ENCODE peak calls at places on chromosomes 1 and 21, in ten cellular contexts. A, Y, G, Q, W, U, S, O, V and R are unnamed samples.

GRCh38 chr1:79190074-79190473 is 183.5 kb upstream of the ADGRL4 start:
- DNase-seq in G (no peak), U (no peak), Y (no peak), W (no peak), A (peak), O (no peak), S (no peak), V (no peak), Q (no peak), R (peak)

GRCh38 chr1:75423616-75424015 is 187.3 kb downstream of the SLC44A5 start:
- DNase-seq in U (no peak), Y (no peak), G (no peak), A (no peak), Q (no peak), S (no peak), V (no peak), O (no peak), W (no peak), R (no peak)

GRCh38 chr1:225378880-225379279 is 49.0 kb downstream of the LBR start:
- DNase-seq in Q (peak), S (no peak), V (no peak), O (no peak), G (no peak), U (no peak), A (peak), Y (no peak), W (no peak), R (peak)

GRCh38 chr1:53893999-53894636 is at the start of gene DIO1:
- DNase-seq in Q (no peak), S (no peak), Y (no peak), V (no peak), U (no peak), A (no peak), O (no peak), G (no peak), W (no peak), R (no peak)

GRCh38 chr1:117633068-117633345 is 27.2 kb downstream of the TENT5C start:
- DNase-seq in Q (no peak), W (no peak), V (no peak), U (no peak), S (no peak), A (no peak), Y (no peak), O (no peak), G (no peak), R (no peak)

GRCh38 chr1:53377438-53377841 is 49.6 kb upstream of the LRP8 start:
- DNase-seq in S (no peak), V (no peak), Q (no peak), G (no peak), Y (no peak), U (no peak), O (no peak), W (no peak), A (no peak), R (no peak)

GRCh38 chr21:16211339-16212303 is 481.8 kb downstream of the USP25 start:
- DNase-seq in U (no peak), V (peak), O (no peak), S (no peak), Y (no peak), W (no peak), Q (peak), G (no peak), A (peak), R (peak)

GRCh38 chr21:33893917-33894316 is 21.7 kb downstream of the ATP5PO start:
- DNase-seq in O (no peak), S (no peak), Y (no peak), U (no peak), Q (no peak), A (no peak), V (no peak), W (no peak), G (no peak), R (no peak)

GRCh38 chr21:45409466-45410150 is 4.6 kb downstream of the COL18A1 start:
- DNase-seq in U (no peak), V (no peak), O (no peak), S (no peak), A (no peak), Y (no peak), Q (no peak), W (no peak), G (no peak), R (no peak)

GRCh38 chr1:75908717-75909152 is 23.5 kb downstream of the ASB17 start:
- DNase-seq in G (no peak), O (no peak), A (peak), U (no peak), Y (no peak), Q (peak), W (no peak), V (peak), S (peak), R (peak)

GRCh38 chr21:38661296-38662223 is 144.2 kb upstream of the ETS2 start:
- DNase-seq in O (no peak), A (peak), W (no peak), V (no peak), Y (no peak), Q (peak), S (no peak), G (no peak), U (no peak), R (peak)

GRCh38 chr1:222813866-222814535 is 838 bp upstream of the DISP1 start:
- DNase-seq in U (no peak), Y (no peak), S (no peak), O (no peak), V (no peak), A (peak), W (no peak), Q (peak), G (no peak), R (peak)

GRCh38 chr1:181089777-181090505 is 1.4 kb downstream of the IER5 start:
- DNase-seq in S (no peak), O (peak), A (peak), W (no peak), G (peak), Y (peak), V (peak), Q (peak), U (peak), R (peak)

GRCh38 chr1:19407494-19408096 is 77.7 kb downstream of the CAPZB start:
- DNase-seq in U (no peak), Y (no peak), V (no peak), G (no peak), A (no peak), Q (no peak), S (no peak), W (no peak), O (no peak), R (no peak)

GRCh38 chr1:165161130-165161529 is 195.4 kb downstream of the LMX1A start:
- DNase-seq in A (no peak), V (no peak), U (no peak), Y (no peak), G (no peak), Q (no peak), W (peak), O (no peak), S (no peak), R (no peak)

GRCh38 chr1:165843304-165843703 is 15.9 kb downstream of the UCK2 start:
- DNase-seq in O (no peak), W (no peak), G (no peak), U (no peak), Y (no peak), A (peak), Q (peak), S (no peak), V (no peak), R (peak)

GRCh38 chr1:172484252-172484651 is 40.4 kb upstream of the PIGC start:
- DNase-seq in W (no peak), S (no peak), G (no peak), O (no peak), Q (no peak), V (no peak), Y (no peak), U (no peak), A (no peak), R (no peak)

GRCh38 chr1:119316870-119317416 is 51.6 kb upstream of the HAO2 start:
- DNase-seq in V (no peak), Q (no peak), S (no peak), U (no peak), Y (no peak), A (no peak), W (no peak), G (no peak), O (no peak), R (no peak)

GRCh38 chr1:52365091-52365745 is 787 bp downstream of the CC2D1B start:
- DNase-seq in V (peak), G (peak), O (no peak), U (no peak), A (peak), W (peak), Q (peak), S (peak), Y (no peak), R (peak)

GRCh38 chr1:244353572-244354091 is 98.1 kb downstream of the ADSS2 start:
- DNase-seq in U (peak), W (peak), G (no peak), Q (peak), V (no peak), O (no peak), A (peak), Y (no peak), S (peak), R (peak)

GRCh38 chr1:210260087-210260486 is 27.5 kb downstream of the SERTAD4 start:
- DNase-seq in G (no peak), A (no peak), O (no peak), Q (no peak), V (no peak), S (no peak), U (no peak), W (no peak), Y (no peak), R (no peak)

GRCh38 chr1:91736999-91737615 is 148.8 kb downstream of the TGFBR3 start:
- DNase-seq in A (peak), S (peak), Q (peak), W (no peak), G (no peak), V (no peak), Y (no peak), U (no peak), O (no peak), R (peak)

GRCh38 chr1:180309338-180309737 is 79.3 kb downstream of the LHX4 start:
- DNase-seq in W (no peak), O (no peak), A (peak), Q (peak), V (no peak), G (no peak), U (no peak), S (no peak), Y (no peak), R (peak)

GRCh38 chr1:229884765-229885164 is 182.3 kb upstream of the GALNT2 start:
- DNase-seq in Y (no peak), U (no peak), O (no peak), W (no peak), Q (no peak), S (no peak), V (no peak), G (no peak), A (no peak), R (no peak)

GRCh38 chr1:167427843-167428242 is 90.5 kb downstream of the CD247 start:
- DNase-seq in W (no peak), V (no peak), Q (no peak), A (no peak), U (no peak), O (no peak), Y (no peak), G (no peak), S (no peak), R (peak)

GRCh38 chr1:234683856-234684632 is 74.1 kb upstream of the IRF2BP2 start:
- DNase-seq in S (peak), U (no peak), Q (peak), Y (no peak), G (no peak), A (peak), W (peak), V (no peak), O (no peak), R (peak)

GRCh38 chr1:59901770-59902388 is 24.7 kb downstream of the CYP2J2 start:
- DNase-seq in S (no peak), Y (no peak), Q (no peak), O (no peak), A (no peak), G (no peak), V (no peak), W (no peak), U (no peak), R (no peak)

GRCh38 chr1:208534604-208534907 is 290.4 kb upstream of the PLXNA2 start:
- DNase-seq in Q (no peak), Y (no peak), G (no peak), V (peak), A (no peak), W (no peak), S (no peak), U (no peak), O (no peak), R (no peak)

GRCh38 chr1:111739984-111740765 is 980 bp upstream of the INKA2 start:
- DNase-seq in U (no peak), W (peak), Q (peak), Y (no peak), A (peak), O (no peak), V (peak), G (no peak), S (no peak), R (peak)

GRCh38 chr1:21966247-21967000 is 10.4 kb upstream of the CELA3B start:
- DNase-seq in Q (peak), V (no peak), Y (no peak), A (peak), O (no peak), U (no peak), S (no peak), W (no peak), G (no peak), R (peak)